ENCODE peak calls at places on chromosomes 12 and 14, in nine cellular contexts. K, E, X, C, R, W, V, Q and B are unnamed samples.

GRCh38 chr12:128258866-128259555 is 8.0 kb upstream of the TMEM132C start:
- DNase-seq in K (no peak), E (no peak), X (no peak), C (no peak), R (no peak), W (no peak), V (peak), Q (no peak), B (no peak)

GRCh38 chr12:76259071-76259470 is 89.1 kb downstream of the BBS10 start:
- DNase-seq in K (peak), E (no peak), X (no peak), C (no peak), R (no peak), W (no peak), V (no peak), Q (peak), B (no peak)

GRCh38 chr14:90780519-90780918 is 35.7 kb downstream of the TTC7B start:
- DNase-seq in K (no peak), E (no peak), X (no peak), C (no peak), R (no peak), W (peak), V (no peak), Q (no peak), B (no peak)

GRCh38 chr12:75870878-75871277 is 160.7 kb downstream of the PHLDA1 start:
- DNase-seq in K (no peak), E (no peak), X (no peak), C (no peak), R (no peak), W (no peak), V (no peak), Q (peak), B (no peak)

GRCh38 chr12:121839993-121840761 is 18.5 kb downstream of the HPD start:
- DNase-seq in K (no peak), E (no peak), X (no peak), C (no peak), R (no peak), W (no peak), V (no peak), Q (no peak), B (no peak)

GRCh38 chr14:34380446-34380845 is 81.6 kb downstream of the SPTSSA start:
- DNase-seq in K (no peak), E (no peak), X (no peak), C (no peak), R (no peak), W (no peak), V (no peak), Q (no peak), B (no peak)

GRCh38 chr14:54625158-54625557 is 58.2 kb downstream of the SAMD4A start:
- DNase-seq in K (no peak), E (no peak), X (no peak), C (no peak), R (no peak), W (no peak), V (no peak), Q (peak), B (no peak)

GRCh38 chr12:116818948-116819832 is 62.1 kb downstream of the HRK start:
- DNase-seq in K (peak), E (peak), X (peak), C (peak), R (no peak), W (peak), V (peak), Q (peak), B (peak)

GRCh38 chr14:85175556-85175955 is 354.4 kb upstream of the FLRT2 start:
- DNase-seq in K (peak), E (no peak), X (no peak), C (no peak), R (no peak), W (no peak), V (no peak), Q (peak), B (no peak)

GRCh38 chr12:106914796-106915634 is 40.7 kb upstream of the TMEM263 start:
- DNase-seq in K (no peak), E (no peak), X (no peak), C (no peak), R (no peak), W (no peak), V (no peak), Q (no peak), B (peak)

GRCh38 chr14:27929823-27930347 is 836.7 kb upstream of the FOXG1 start:
- DNase-seq in K (no peak), E (no peak), X (no peak), C (no peak), R (no peak), W (no peak), V (no peak), Q (no peak), B (no peak)

GRCh38 chr12:131912526-131913274 is 16.4 kb upstream of the PUS1 start:
- DNase-seq in K (peak), E (peak), X (peak), C (peak), R (no peak), W (no peak), V (no peak), Q (peak), B (no peak)

GRCh38 chr14:106134901-106135300 is 608.5 kb downstream of the TMEM121 start:
- DNase-seq in K (no peak), E (no peak), X (no peak), C (no peak), R (no peak), W (no peak), V (no peak), Q (no peak), B (no peak)

GRCh38 chr12:13005649-13006048 is 5.6 kb upstream of the HEBP1 start:
- DNase-seq in K (no peak), E (no peak), X (no peak), C (no peak), R (no peak), W (no peak), V (no peak), Q (no peak), B (no peak)

GRCh38 chr14:35220920-35221319 is 71.3 kb upstream of the PSMA6 start:
- DNase-seq in K (no peak), E (no peak), X (no peak), C (no peak), R (no peak), W (no peak), V (no peak), Q (no peak), B (no peak)

GRCh38 chr14:77965919-77966435 is 166.1 kb downstream of the ADCK1 start:
- DNase-seq in K (peak), E (no peak), X (no peak), C (no peak), R (no peak), W (peak), V (peak), Q (peak), B (peak)

GRCh38 chr12:121124402-121125109 is 8.1 kb upstream of the P2RX7 start:
- DNase-seq in K (peak), E (no peak), X (no peak), C (peak), R (peak), W (no peak), V (no peak), Q (peak), B (peak)

GRCh38 chr14:35247777-35248475 is 44.3 kb upstream of the PSMA6 start:
- DNase-seq in K (peak), E (no peak), X (no peak), C (no peak), R (no peak), W (no peak), V (no peak), Q (no peak), B (no peak)

GRCh38 chr12:32569256-32569655 is 109.8 kb upstream of the DNM1L start:
- DNase-seq in K (no peak), E (no peak), X (no peak), C (no peak), R (no peak), W (no peak), V (no peak), Q (no peak), B (no peak)

GRCh38 chr14:55291480-55292081 is 20.4 kb downstream of the FBXO34 start:
- DNase-seq in K (no peak), E (no peak), X (no peak), C (no peak), R (no peak), W (no peak), V (no peak), Q (no peak), B (no peak)

GRCh38 chr14:75084513-75084912 is 15.1 kb downstream of the ZC2HC1C start:
- DNase-seq in K (no peak), E (no peak), X (no peak), C (no peak), R (no peak), W (no peak), V (no peak), Q (no peak), B (no peak)

GRCh38 chr12:56150563-56150962 is 1.8 kb upstream of the MYL6B start:
- DNase-seq in K (peak), E (no peak), X (no peak), C (no peak), R (no peak), W (no peak), V (no peak), Q (peak), B (no peak)

GRCh38 chr12:91179315-91179714 is 3.3 kb downstream of the DCN start:
- DNase-seq in K (peak), E (no peak), X (no peak), C (no peak), R (no peak), W (no peak), V (no peak), Q (peak), B (no peak)

GRCh38 chr12:31772685-31773222 is 43.9 kb upstream of the AMN1 start:
- DNase-seq in K (no peak), E (no peak), X (no peak), C (no peak), R (no peak), W (no peak), V (no peak), Q (no peak), B (no peak)

GRCh38 chr14:76329951-76330350 is 46.0 kb upstream of the ESRRB start:
- DNase-seq in K (no peak), E (no peak), X (no peak), C (no peak), R (no peak), W (no peak), V (no peak), Q (no peak), B (no peak)

GRCh38 chr12:109255377-109255776 is 53.7 kb downstream of the FOXN4 start:
- DNase-seq in K (peak), E (no peak), X (no peak), C (no peak), R (no peak), W (no peak), V (no peak), Q (peak), B (peak)

GRCh38 chr12:115135800-115136211 is 451.8 kb upstream of the TBX3 start:
- DNase-seq in K (peak), E (no peak), X (peak), C (no peak), R (no peak), W (no peak), V (peak), Q (peak), B (no peak)

GRCh38 chr12:64946132-64946829 is 121.8 kb downstream of the TBC1D30 start:
- DNase-seq in K (peak), E (peak), X (peak), C (no peak), R (peak), W (no peak), V (peak), Q (no peak), B (no peak)

GRCh38 chr12:13250416-13250815 is 53.9 kb downstream of the EMP1 start:
- DNase-seq in K (peak), E (no peak), X (no peak), C (peak), R (no peak), W (no peak), V (no peak), Q (peak), B (no peak)